ENCODE peak calls at places on chromosomes 3 and 15, in four cellular contexts. J is OCI-LY7, X is SK-N-SH, H is fibroblast of lung. I is an unnamed sample.

GRCh38 chr3:163561151-163561550 is 1517.1 kb downstream of the SI start:
- DNase-seq in J (no peak), X (no peak), H (no peak), I (no peak)

GRCh38 chr15:85379403-85380131 is 836 bp upstream of the AKAP13 start:
- DNase-seq in J (peak; percentile 49), X (peak; percentile 17), H (peak; percentile 31), I (no peak)

GRCh38 chr3:89113887-89114840 is 6.7 kb downstream of the EPHA3 start:
- DNase-seq in J (no peak), X (peak; percentile 37), H (peak; percentile 70), I (peak; percentile 42)

GRCh38 chr3:127673191-127674098 is 693 bp downstream of the ABTB1 start:
- DNase-seq in J (peak; percentile 54), X (peak; percentile 81), H (peak; percentile 65), I (peak; percentile 57)

GRCh38 chr15:50702762-50703334 is 16.3 kb upstream of the TRPM7 start:
- DNase-seq in J (no peak), X (no peak), H (no peak), I (peak; percentile 7)

GRCh38 chr3:108509873-108510272 is 523 bp downstream of the MYH15 start:
- DNase-seq in J (no peak), X (no peak), H (no peak), I (no peak)

GRCh38 chr3:14133876-14134275 is 9.0 kb downstream of the TMEM43 start:
- DNase-seq in J (no peak), X (no peak), H (no peak), I (peak; percentile 16)

GRCh38 chr3:159001711-159002110 is 199.9 kb downstream of the MFSD1 start:
- DNase-seq in J (no peak), X (no peak), H (no peak), I (no peak)

GRCh38 chr3:72548992-72549391 is 299.3 kb downstream of the SHQ1 start:
- DNase-seq in J (no peak), X (no peak), H (no peak), I (no peak)

GRCh38 chr3:122858373-122858772 is 63.5 kb downstream of the SLC49A4 start:
- DNase-seq in J (peak; percentile 19), X (peak; percentile 17), H (peak; percentile 50), I (peak; percentile 25)

GRCh38 chr15:62119224-62119925 is 45.7 kb downstream of the C2CD4B start:
- DNase-seq in J (peak; percentile 37), X (no peak), H (peak; percentile 95), I (peak; percentile 97)

GRCh38 chr3:104598848-104599501 is 767.7 kb upstream of the ALCAM start:
- DNase-seq in J (no peak), X (no peak), H (no peak), I (no peak)

GRCh38 chr3:104578558-104578957 is 788.2 kb upstream of the ALCAM start:
- DNase-seq in J (peak; percentile 31), X (no peak), H (no peak), I (no peak)

GRCh38 chr15:48823237-48823636 is 12.4 kb upstream of the CEP152 start:
- DNase-seq in J (no peak), X (no peak), H (no peak), I (peak; percentile 46)

GRCh38 chr3:27533718-27534578 is 49.8 kb upstream of the SLC4A7 start:
- DNase-seq in J (peak; percentile 1), X (no peak), H (peak; percentile 95), I (peak; percentile 99)

GRCh38 chr3:81565066-81565465 is 196.4 kb downstream of the GBE1 start:
- DNase-seq in J (no peak), X (no peak), H (no peak), I (peak; percentile 6)

GRCh38 chr15:66186049-66186825 is 67.3 kb downstream of the MEGF11 start:
- DNase-seq in J (no peak), X (no peak), H (no peak), I (no peak)

GRCh38 chr3:70982700-70983140 is 600.8 kb downstream of the FOXP1 start:
- DNase-seq in J (no peak), X (no peak), H (peak; percentile 93), I (peak; percentile 86)

GRCh38 chr3:98994128-98994762 is 92.8 kb upstream of the DCBLD2 start:
- DNase-seq in J (no peak), X (peak; percentile 24), H (peak; percentile 86), I (peak; percentile 81)

GRCh38 chr3:101803939-101804338 is 24.9 kb downstream of the NXPE3 start:
- DNase-seq in J (no peak), X (no peak), H (no peak), I (no peak)

GRCh38 chr3:188085596-188086560 is 68.1 kb upstream of the LPP start:
- DNase-seq in J (peak; percentile 42), X (no peak), H (no peak), I (no peak)

GRCh38 chr15:34708422-34708821 is 46.4 kb downstream of the GJD2 start:
- DNase-seq in J (peak; percentile 13), X (peak; percentile 50), H (peak; percentile 76), I (peak; percentile 66)

GRCh38 chr3:25820372-25820771 is 30.5 kb downstream of the OXSM start:
- DNase-seq in J (no peak), X (no peak), H (peak; percentile 99), I (peak; percentile 99)

GRCh38 chr3:112365636-112366035 is 32.7 kb downstream of the CD200 start:
- DNase-seq in J (no peak), X (no peak), H (no peak), I (no peak)

GRCh38 chr15:100114526-100114925 is 227.2 kb downstream of the ADAMTS17 start:
- DNase-seq in J (no peak), X (no peak), H (peak; percentile 54), I (peak; percentile 48)

GRCh38 chr3:154324919-154325318 is 632 bp upstream of the DHX36 start:
- DNase-seq in J (no peak), X (no peak), H (no peak), I (no peak)

GRCh38 chr3:175741951-175742350 is 882.8 kb downstream of the NAALADL2 start:
- DNase-seq in J (no peak), X (no peak), H (no peak), I (peak; percentile 56)

GRCh38 chr3:142987080-142987700 is 14.2 kb upstream of the U2SURP start:
- DNase-seq in J (peak; percentile 58), X (peak; percentile 52), H (peak; percentile 65), I (peak; percentile 55)

GRCh38 chr15:27036210-27036609 is 65.2 kb downstream of the GABRG3 start:
- DNase-seq in J (no peak), X (no peak), H (no peak), I (no peak)

GRCh38 chr15:74302821-74303359 is 64.6 kb downstream of the CYP11A1 start:
- DNase-seq in J (peak; percentile 45), X (peak; percentile 93), H (no peak), I (no peak)

GRCh38 chr3:24185738-24186384 is 240.8 kb downstream of the NR1D2 start:
- DNase-seq in J (peak; percentile 59), X (peak; percentile 44), H (peak; percentile 77), I (peak; percentile 57)

GRCh38 chr3:27943106-27943505 is 221.0 kb upstream of the EOMES start:
- DNase-seq in J (no peak), X (no peak), H (peak; percentile 12), I (no peak)

GRCh38 chr15:85475317-85475701 is 94.9 kb downstream of the AKAP13 start:
- DNase-seq in J (peak; percentile 85), X (no peak), H (no peak), I (no peak)

GRCh38 chr3:536417-536813 is 339.9 kb downstream of the CHL1 start:
- DNase-seq in J (no peak), X (no peak), H (no peak), I (no peak)

DNA sequence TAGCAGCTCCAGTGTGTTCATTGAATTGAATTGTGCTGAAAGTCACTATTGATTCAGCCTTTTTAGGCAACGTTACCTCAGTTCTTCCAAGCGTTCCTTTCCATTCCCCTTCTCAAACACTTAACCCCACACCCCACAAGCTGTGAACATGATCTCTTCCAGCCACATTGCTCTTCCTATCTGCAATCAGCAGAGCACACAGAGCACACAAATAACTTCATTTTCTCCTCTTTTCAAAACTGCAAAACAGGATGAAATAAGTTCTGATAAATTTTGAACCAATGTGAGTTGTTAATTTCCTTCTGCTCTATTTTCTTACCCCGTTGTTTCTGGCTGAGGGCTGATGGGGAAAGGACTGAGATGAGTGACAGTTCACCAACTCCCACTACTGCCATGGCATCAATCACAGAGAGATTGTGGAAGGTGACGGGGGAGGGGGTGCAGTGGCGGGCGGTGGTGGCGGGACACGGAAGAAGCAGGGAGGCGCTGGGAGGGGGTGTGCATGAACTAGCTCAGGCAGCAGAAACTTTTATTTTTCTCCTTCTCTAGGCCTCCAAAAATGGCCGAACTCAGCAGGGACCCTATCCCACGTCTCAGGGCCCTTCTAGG is 147.2 kb downstream of the SSR3 start:
- DNase-seq in J (no peak), X (no peak), H (no peak), I (no peak)
- H3K4me2 ChIP-seq in J (no peak overlapping the region), X (no peak overlapping the region), H (no peak overlapping the region), I (no peak overlapping the region)

DNA sequence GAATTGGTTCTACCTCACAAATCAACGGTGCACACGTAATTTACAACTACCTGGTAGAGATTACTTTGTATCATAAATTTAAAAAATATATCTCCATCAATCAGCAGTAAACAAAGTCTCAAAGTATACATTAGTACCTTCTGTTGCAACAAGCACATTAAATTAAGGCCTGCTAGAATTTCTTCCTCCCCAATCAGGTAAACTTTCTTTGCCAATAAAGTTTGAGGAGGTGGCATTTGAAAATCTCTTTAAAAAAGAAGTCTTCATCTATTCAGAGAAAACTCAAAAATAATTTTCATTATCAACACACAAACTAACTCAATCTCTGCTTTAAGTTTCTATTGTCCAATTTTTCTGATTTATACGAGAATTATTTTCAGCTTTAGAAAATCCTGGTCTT is 4.4 kb downstream of the CCNL1 start:
- DNase-seq in J (no peak), X (no peak), H (no peak), I (no peak)
- H3K36me3 ChIP-seq in J (peaks cover 87% of the 10 kb centered on the region), X (peaks cover 84% of the 10 kb centered on the region), H (peaks cover 9% of the 10 kb centered on the region), I (peaks cover 33% of the 10 kb centered on the region)

DNA sequence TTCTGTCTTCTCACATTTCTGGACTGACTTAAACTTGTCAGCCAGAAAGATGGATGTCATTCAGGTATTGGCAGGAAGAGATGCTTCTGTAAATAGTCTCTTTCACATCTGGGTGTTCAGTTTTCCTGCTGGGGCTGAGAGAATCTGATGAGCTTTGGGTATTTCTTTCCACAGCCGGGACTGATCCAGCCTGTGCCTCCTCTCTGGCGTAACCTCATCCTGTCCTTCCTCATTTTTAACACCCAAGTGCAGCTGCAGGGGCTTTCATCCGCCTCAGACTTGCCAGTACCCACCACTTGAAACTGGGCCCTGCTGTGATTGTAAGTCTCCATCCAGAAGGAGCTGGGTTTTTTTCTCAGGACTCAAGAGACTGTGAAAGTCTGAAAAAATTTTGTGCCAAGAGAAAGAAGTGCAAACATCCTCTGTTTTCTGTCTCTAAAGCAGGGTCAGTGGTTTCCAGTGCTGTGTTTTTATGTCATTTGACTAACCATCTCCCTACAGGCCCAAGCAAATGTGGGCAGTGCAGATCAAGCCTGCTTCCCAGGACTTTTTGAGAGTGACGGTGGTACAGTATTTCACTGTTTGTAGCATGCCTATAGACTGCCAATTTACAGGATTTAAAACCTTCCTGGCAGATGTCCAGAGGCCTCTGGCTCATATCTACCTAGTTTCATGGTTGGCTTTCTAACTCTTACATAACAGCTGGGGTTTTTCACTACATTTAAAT is 342.7 kb downstream of the PTPRG start:
- DNase-seq in J (no peak), X (no peak), H (peak; percentile 52), I (peak; percentile 37)
- H2AFZ ChIP-seq in J (no peak overlapping the region), X (no peak overlapping the region), H (no peak overlapping the region), I (peak overlapping the region; percentile 53)

GRCh38 chr15:31160297-31160696 is 58.8 kb upstream of the TRPM1 start:
- DNase-seq in J (no peak), X (peak; percentile 57), H (no peak), I (no peak)
- H3K4me2 ChIP-seq in J (no peak overlapping the region), X (no peak overlapping the region), H (no peak overlapping the region), I (no peak overlapping the region)